ENCODE peak calls at places on chromosomes 13 and 19, in nine cellular contexts. One of them, this sample, is unnamed.

GRCh38 chr13:32638739-32639138 is 52.5 kb downstream of the PDS5B start:
- DNase-seq in AG09309: no peak
- DNase-seq in AML-193: no peak
- DNase-seq in C1 segment of cervical spinal cord: no peak
- DNase-seq in testis: no peak
- DNase-seq in GM13977: no peak
- DNase-seq in amygdala: no peak
- DNase-seq in A549: no peak
- DNase-seq in suprapubic skin: no peak
- DNase-seq in this sample: no peak

GRCh38 chr19:49073514-49074378 is 1.2 kb upstream of the KCNA7 start:
- DNase-seq in suprapubic skin: no peak
- DNase-seq in GM13977: peak
- DNase-seq in AML-193: no peak
- DNase-seq in amygdala: no peak
- DNase-seq in AG09309: no peak
- DNase-seq in A549: peak
- DNase-seq in testis: no peak
- DNase-seq in C1 segment of cervical spinal cord: no peak
- DNase-seq in this sample: no peak

GRCh38 chr19:14315433-14315832 is 65.8 kb upstream of the ADGRE5 start:
- DNase-seq in A549: no peak
- DNase-seq in AML-193: no peak
- DNase-seq in testis: no peak
- DNase-seq in GM13977: no peak
- DNase-seq in suprapubic skin: no peak
- DNase-seq in C1 segment of cervical spinal cord: no peak
- DNase-seq in AG09309: no peak
- DNase-seq in amygdala: no peak
- DNase-seq in this sample: no peak

GRCh38 chr13:31032574-31033095 is 100.2 kb downstream of the TEX26 start:
- DNase-seq in GM13977: no peak
- DNase-seq in AML-193: no peak
- DNase-seq in C1 segment of cervical spinal cord: no peak
- DNase-seq in AG09309: no peak
- DNase-seq in amygdala: no peak
- DNase-seq in testis: no peak
- DNase-seq in suprapubic skin: no peak
- DNase-seq in A549: no peak
- DNase-seq in this sample: no peak

GRCh38 chr19:45515807-45516401 is 8.6 kb downstream of the VASP start:
- DNase-seq in GM13977: no peak
- DNase-seq in AML-193: no peak
- DNase-seq in C1 segment of cervical spinal cord: no peak
- DNase-seq in testis: no peak
- DNase-seq in amygdala: no peak
- DNase-seq in A549: peak
- DNase-seq in AG09309: no peak
- DNase-seq in suprapubic skin: no peak
- DNase-seq in this sample: no peak

GRCh38 chr19:30408734-30409301 is 36.6 kb downstream of the ZNF536 start:
- DNase-seq in testis: no peak
- DNase-seq in AG09309: no peak
- DNase-seq in GM13977: no peak
- DNase-seq in suprapubic skin: no peak
- DNase-seq in A549: no peak
- DNase-seq in C1 segment of cervical spinal cord: no peak
- DNase-seq in amygdala: no peak
- DNase-seq in AML-193: no peak
- DNase-seq in this sample: no peak

GRCh38 chr13:25276748-25277147 is 10.5 kb downstream of the MTMR6 start:
- DNase-seq in A549: no peak
- DNase-seq in amygdala: no peak
- DNase-seq in GM13977: no peak
- DNase-seq in C1 segment of cervical spinal cord: no peak
- DNase-seq in testis: no peak
- DNase-seq in AG09309: no peak
- DNase-seq in AML-193: no peak
- DNase-seq in suprapubic skin: no peak
- DNase-seq in this sample: no peak

GRCh38 chr19:48757089-48757675 is 1.9 kb downstream of the FGF21 start:
- DNase-seq in amygdala: no peak
- DNase-seq in C1 segment of cervical spinal cord: no peak
- DNase-seq in suprapubic skin: no peak
- DNase-seq in AML-193: no peak
- DNase-seq in testis: no peak
- DNase-seq in A549: no peak
- DNase-seq in AG09309: no peak
- DNase-seq in GM13977: no peak
- DNase-seq in this sample: no peak

GRCh38 chr19:29840066-29840950 is 28.5 kb downstream of the CCNE1 start:
- DNase-seq in suprapubic skin: peak
- DNase-seq in AG09309: no peak
- DNase-seq in GM13977: no peak
- DNase-seq in testis: no peak
- DNase-seq in AML-193: no peak
- DNase-seq in A549: no peak
- DNase-seq in C1 segment of cervical spinal cord: no peak
- DNase-seq in amygdala: no peak
- DNase-seq in this sample: no peak

GRCh38 chr13:71751074-71751473 is 115.9 kb downstream of the DACH1 start:
- DNase-seq in C1 segment of cervical spinal cord: no peak
- DNase-seq in GM13977: no peak
- DNase-seq in AML-193: no peak
- DNase-seq in amygdala: no peak
- DNase-seq in AG09309: no peak
- DNase-seq in suprapubic skin: no peak
- DNase-seq in testis: no peak
- DNase-seq in A549: no peak
- DNase-seq in this sample: no peak

GRCh38 chr13:114067381-114067885 is 65.0 kb downstream of the RASA3 start:
- DNase-seq in AML-193: peak
- DNase-seq in C1 segment of cervical spinal cord: no peak
- DNase-seq in amygdala: no peak
- DNase-seq in testis: no peak
- DNase-seq in GM13977: peak
- DNase-seq in suprapubic skin: no peak
- DNase-seq in AG09309: no peak
- DNase-seq in A549: no peak
- DNase-seq in this sample: peak

GRCh38 chr13:50893211-50893852 is 16.3 kb upstream of the RNASEH2B start:
- DNase-seq in AML-193: peak
- DNase-seq in GM13977: peak
- DNase-seq in testis: no peak
- DNase-seq in amygdala: no peak
- DNase-seq in C1 segment of cervical spinal cord: no peak
- DNase-seq in AG09309: no peak
- DNase-seq in A549: no peak
- DNase-seq in suprapubic skin: no peak
- DNase-seq in this sample: peak

GRCh38 chr19:2426661-2427322 is 594 bp downstream of the TIMM13 start:
- DNase-seq in suprapubic skin: no peak
- DNase-seq in amygdala: no peak
- DNase-seq in AML-193: peak
- DNase-seq in AG09309: no peak
- DNase-seq in A549: peak
- DNase-seq in C1 segment of cervical spinal cord: no peak
- DNase-seq in GM13977: peak
- DNase-seq in testis: peak
- DNase-seq in this sample: peak

GRCh38 chr19:4474504-4475136 is 2.5 kb downstream of the HDGFL2 start:
- DNase-seq in suprapubic skin: no peak
- DNase-seq in A549: no peak
- DNase-seq in testis: peak
- DNase-seq in AML-193: no peak
- DNase-seq in amygdala: peak
- DNase-seq in AG09309: no peak
- DNase-seq in C1 segment of cervical spinal cord: peak
- DNase-seq in GM13977: peak
- DNase-seq in this sample: peak

GRCh38 chr13:85709072-85709471 is 90.1 kb downstream of the SLITRK6 start:
- DNase-seq in A549: peak
- DNase-seq in suprapubic skin: no peak
- DNase-seq in GM13977: no peak
- DNase-seq in amygdala: no peak
- DNase-seq in C1 segment of cervical spinal cord: no peak
- DNase-seq in testis: no peak
- DNase-seq in AG09309: no peak
- DNase-seq in AML-193: no peak
- DNase-seq in this sample: no peak

GRCh38 chr19:4984448-4984990 is 15.6 kb downstream of the KDM4B start:
- DNase-seq in testis: no peak
- DNase-seq in suprapubic skin: no peak
- DNase-seq in AML-193: no peak
- DNase-seq in amygdala: no peak
- DNase-seq in A549: no peak
- DNase-seq in AG09309: no peak
- DNase-seq in C1 segment of cervical spinal cord: no peak
- DNase-seq in GM13977: no peak
- DNase-seq in this sample: no peak

GRCh38 chr13:112635323-112635722 is 47.4 kb upstream of the TUBGCP3 start:
- DNase-seq in AG09309: no peak
- DNase-seq in testis: no peak
- DNase-seq in suprapubic skin: no peak
- DNase-seq in GM13977: no peak
- DNase-seq in C1 segment of cervical spinal cord: no peak
- DNase-seq in amygdala: no peak
- DNase-seq in A549: no peak
- DNase-seq in AML-193: no peak
- DNase-seq in this sample: no peak

GRCh38 chr19:33553530-33554310 is 32.1 kb upstream of the PEPD start:
- DNase-seq in A549: no peak
- DNase-seq in C1 segment of cervical spinal cord: no peak
- DNase-seq in AML-193: no peak
- DNase-seq in GM13977: no peak
- DNase-seq in AG09309: no peak
- DNase-seq in amygdala: no peak
- DNase-seq in testis: no peak
- DNase-seq in suprapubic skin: no peak
- DNase-seq in this sample: no peak

GRCh38 chr13:33931397-33931987 is 113.5 kb downstream of the RFC3 start:
- DNase-seq in testis: no peak
- DNase-seq in C1 segment of cervical spinal cord: no peak
- DNase-seq in AG09309: peak
- DNase-seq in amygdala: no peak
- DNase-seq in AML-193: peak
- DNase-seq in A549: peak
- DNase-seq in suprapubic skin: no peak
- DNase-seq in GM13977: peak
- DNase-seq in this sample: no peak

GRCh38 chr19:21483589-21484170 is 21.7 kb upstream of the ZNF429 start:
- DNase-seq in AG09309: no peak
- DNase-seq in A549: peak
- DNase-seq in testis: peak
- DNase-seq in amygdala: no peak
- DNase-seq in AML-193: peak
- DNase-seq in GM13977: no peak
- DNase-seq in C1 segment of cervical spinal cord: no peak
- DNase-seq in suprapubic skin: no peak
- DNase-seq in this sample: peak

GRCh38 chr19:8529369-8530006 is 15.5 kb upstream of the ZNF414 start:
- DNase-seq in amygdala: no peak
- DNase-seq in suprapubic skin: no peak
- DNase-seq in A549: no peak
- DNase-seq in GM13977: no peak
- DNase-seq in AML-193: no peak
- DNase-seq in AG09309: no peak
- DNase-seq in testis: no peak
- DNase-seq in C1 segment of cervical spinal cord: no peak
- DNase-seq in this sample: no peak

GRCh38 chr13:34942732-34943674 is 933 bp downstream of the NBEA start:
- DNase-seq in AG09309: no peak
- DNase-seq in testis: peak
- DNase-seq in suprapubic skin: peak
- DNase-seq in AML-193: no peak
- DNase-seq in amygdala: no peak
- DNase-seq in C1 segment of cervical spinal cord: peak
- DNase-seq in A549: peak
- DNase-seq in GM13977: peak
- DNase-seq in this sample: peak

GRCh38 chr19:7348587-7349230 is at the start of gene ARHGEF18:
- DNase-seq in C1 segment of cervical spinal cord: no peak
- DNase-seq in AG09309: no peak
- DNase-seq in GM13977: peak
- DNase-seq in amygdala: no peak
- DNase-seq in AML-193: peak
- DNase-seq in A549: no peak
- DNase-seq in suprapubic skin: no peak
- DNase-seq in testis: no peak
- DNase-seq in this sample: peak

GRCh38 chr13:33351324-33351723 is 65.8 kb upstream of the STARD13 start:
- DNase-seq in GM13977: no peak
- DNase-seq in testis: no peak
- DNase-seq in suprapubic skin: no peak
- DNase-seq in C1 segment of cervical spinal cord: no peak
- DNase-seq in A549: peak
- DNase-seq in amygdala: no peak
- DNase-seq in AG09309: peak
- DNase-seq in AML-193: no peak
- DNase-seq in this sample: peak

GRCh38 chr13:36432106-36432544 is at the start of gene CCNA1:
- DNase-seq in AG09309: no peak
- DNase-seq in A549: peak
- DNase-seq in amygdala: no peak
- DNase-seq in C1 segment of cervical spinal cord: no peak
- DNase-seq in GM13977: peak
- DNase-seq in suprapubic skin: peak
- DNase-seq in testis: peak
- DNase-seq in AML-193: peak
- DNase-seq in this sample: peak

GRCh38 chr13:25149670-25150069 is 22.4 kb downstream of the AMER2 start:
- DNase-seq in A549: no peak
- DNase-seq in GM13977: no peak
- DNase-seq in AG09309: no peak
- DNase-seq in amygdala: no peak
- DNase-seq in testis: no peak
- DNase-seq in C1 segment of cervical spinal cord: no peak
- DNase-seq in suprapubic skin: no peak
- DNase-seq in AML-193: no peak
- DNase-seq in this sample: no peak

GRCh38 chr13:21670006-21670882 is 629 bp upstream of the FGF9 start:
- DNase-seq in A549: peak
- DNase-seq in C1 segment of cervical spinal cord: peak
- DNase-seq in amygdala: no peak
- DNase-seq in testis: peak
- DNase-seq in AML-193: peak
- DNase-seq in suprapubic skin: no peak
- DNase-seq in AG09309: no peak
- DNase-seq in GM13977: peak
- DNase-seq in this sample: peak

GRCh38 chr13:95564948-95565347 is 12.4 kb downstream of the CLDN10 start:
- DNase-seq in C1 segment of cervical spinal cord: no peak
- DNase-seq in suprapubic skin: no peak
- DNase-seq in A549: no peak
- DNase-seq in AML-193: peak
- DNase-seq in GM13977: no peak
- DNase-seq in testis: no peak
- DNase-seq in amygdala: no peak
- DNase-seq in AG09309: peak
- DNase-seq in this sample: no peak

This sample was measured in GM10248.